ENCODE peak calls at places on chromosomes 16 and 17, in five cellular contexts. One of them, this sample, is unnamed.

GRCh38 chr17:75922963-75923874 is 17.6 kb downstream of the FBF1 start:
- DNase-seq in Peyer's patch: peak; percentile 66
- DNase-seq in RWPE1: no peak
- DNase-seq in uterus: no peak
- DNase-seq in neural progenitor cell: no peak
- DNase-seq in this sample: no peak

GRCh38 chr17:41710472-41711090 is 1.6 kb upstream of the GAST start:
- DNase-seq in Peyer's patch: no peak
- DNase-seq in uterus: no peak
- DNase-seq in RWPE1: no peak
- DNase-seq in neural progenitor cell: no peak
- DNase-seq in this sample: no peak

GRCh38 chr16:31713945-31714898 is 159.4 kb upstream of the ZNF267 start:
- DNase-seq in RWPE1: no peak
- DNase-seq in neural progenitor cell: peak; percentile 67
- DNase-seq in uterus: no peak
- DNase-seq in Peyer's patch: no peak
- DNase-seq in this sample: no peak

GRCh38 chr17:79183221-79184158 is 108.9 kb downstream of the ENGASE start:
- DNase-seq in neural progenitor cell: peak; percentile 91
- DNase-seq in Peyer's patch: no peak
- DNase-seq in uterus: no peak
- DNase-seq in RWPE1: no peak
- DNase-seq in this sample: no peak

GRCh38 chr17:45384047-45384799 is 48.4 kb downstream of the ARHGAP27 start:
- DNase-seq in neural progenitor cell: no peak
- DNase-seq in Peyer's patch: no peak
- DNase-seq in uterus: no peak
- DNase-seq in RWPE1: no peak
- DNase-seq in this sample: no peak

GRCh38 chr16:72189865-72190371 is 18.0 kb upstream of the PMFBP1 start:
- DNase-seq in uterus: no peak
- DNase-seq in RWPE1: peak; percentile 26
- DNase-seq in neural progenitor cell: no peak
- DNase-seq in Peyer's patch: no peak
- DNase-seq in this sample: no peak

GRCh38 chr16:84184775-84185174 is 2.1 kb downstream of the TAF1C start:
- DNase-seq in neural progenitor cell: no peak
- DNase-seq in uterus: peak; percentile 47
- DNase-seq in RWPE1: no peak
- DNase-seq in Peyer's patch: no peak
- DNase-seq in this sample: no peak

GRCh38 chr16:77068402-77068801 is 122.6 kb upstream of the MON1B start:
- DNase-seq in neural progenitor cell: no peak
- DNase-seq in uterus: no peak
- DNase-seq in RWPE1: no peak
- DNase-seq in Peyer's patch: no peak
- DNase-seq in this sample: no peak

GRCh38 chr16:24653725-24654124 is 75.7 kb upstream of the TNRC6A start:
- DNase-seq in Peyer's patch: no peak
- DNase-seq in uterus: no peak
- DNase-seq in neural progenitor cell: no peak
- DNase-seq in RWPE1: no peak
- DNase-seq in this sample: no peak

GRCh38 chr16:23132921-23133532 is 16.2 kb downstream of the USP31 start:
- DNase-seq in uterus: peak; percentile 91
- DNase-seq in neural progenitor cell: no peak
- DNase-seq in Peyer's patch: no peak
- DNase-seq in RWPE1: no peak
- DNase-seq in this sample: no peak

GRCh38 chr16:50396770-50397525 is 28.2 kb upstream of the BRD7 start:
- DNase-seq in RWPE1: peak; percentile 95
- DNase-seq in neural progenitor cell: no peak
- DNase-seq in uterus: no peak
- DNase-seq in Peyer's patch: no peak
- DNase-seq in this sample: no peak

GRCh38 chr16:57764341-57765159 is 29.0 kb downstream of the KATNB1 start:
- DNase-seq in RWPE1: peak; percentile 92
- DNase-seq in Peyer's patch: no peak
- DNase-seq in neural progenitor cell: peak; percentile 45
- DNase-seq in uterus: no peak
- DNase-seq in this sample: no peak

GRCh38 chr17:43468746-43469544 is 14.8 kb upstream of the DHX8 start:
- DNase-seq in Peyer's patch: no peak
- DNase-seq in neural progenitor cell: no peak
- DNase-seq in RWPE1: peak; percentile 97
- DNase-seq in uterus: no peak
- DNase-seq in this sample: no peak

GRCh38 chr16:17305694-17306093 is 165.1 kb downstream of the XYLT1 start:
- DNase-seq in neural progenitor cell: no peak
- DNase-seq in uterus: no peak
- DNase-seq in RWPE1: no peak
- DNase-seq in Peyer's patch: no peak
- DNase-seq in this sample: no peak

GRCh38 chr17:64938925-64939474 is 19.7 kb upstream of the LRRC37A3 start:
- DNase-seq in uterus: no peak
- DNase-seq in Peyer's patch: peak; percentile 75
- DNase-seq in neural progenitor cell: peak; percentile 75
- DNase-seq in RWPE1: no peak
- DNase-seq in this sample: no peak

GRCh38 chr17:38674013-38674748 is 576 bp downstream of the EPOP start:
- DNase-seq in Peyer's patch: peak; percentile 59
- DNase-seq in RWPE1: no peak
- DNase-seq in uterus: no peak
- DNase-seq in neural progenitor cell: peak; percentile 65
- DNase-seq in this sample: peak; percentile 42

GRCh38 chr17:47719411-47720152 is 13.5 kb upstream of the TBX21 start:
- DNase-seq in Peyer's patch: no peak
- DNase-seq in RWPE1: no peak
- DNase-seq in neural progenitor cell: no peak
- DNase-seq in uterus: no peak
- DNase-seq in this sample: no peak

GRCh38 chr16:67240506-67240905 is 6.8 kb downstream of the FHOD1 start:
- DNase-seq in RWPE1: no peak
- DNase-seq in uterus: no peak
- DNase-seq in Peyer's patch: peak; percentile 42
- DNase-seq in neural progenitor cell: no peak
- DNase-seq in this sample: no peak

GRCh38 chr17:29347831-29348281 is 42.3 kb upstream of the TAOK1 start:
- DNase-seq in Peyer's patch: no peak
- DNase-seq in neural progenitor cell: no peak
- DNase-seq in RWPE1: no peak
- DNase-seq in uterus: peak; percentile 20
- DNase-seq in this sample: no peak

GRCh38 chr17:49783051-49783715 is 5.3 kb upstream of the KAT7 start:
- DNase-seq in RWPE1: no peak
- DNase-seq in uterus: no peak
- DNase-seq in Peyer's patch: no peak
- DNase-seq in neural progenitor cell: no peak
- DNase-seq in this sample: no peak

GRCh38 chr17:79953335-79953734 is 82.3 kb downstream of the TBC1D16 start:
- DNase-seq in uterus: no peak
- DNase-seq in RWPE1: no peak
- DNase-seq in neural progenitor cell: no peak
- DNase-seq in Peyer's patch: no peak
- DNase-seq in this sample: no peak

GRCh38 chr17:38917259-38917658 is 8.2 kb upstream of the LASP1NB start:
- DNase-seq in neural progenitor cell: no peak
- DNase-seq in Peyer's patch: no peak
- DNase-seq in uterus: no peak
- DNase-seq in RWPE1: no peak
- DNase-seq in this sample: no peak

GRCh38 chr17:72592242-72592966 is 471.6 kb downstream of the SOX9 start:
- DNase-seq in uterus: no peak
- DNase-seq in neural progenitor cell: peak; percentile 93
- DNase-seq in RWPE1: peak; percentile 95
- DNase-seq in Peyer's patch: peak; percentile 92
- DNase-seq in this sample: peak; percentile 30

GRCh38 chr17:79007504-79008381 is 1.8 kb downstream of the CANT1 start:
- DNase-seq in uterus: peak; percentile 13
- DNase-seq in RWPE1: no peak
- DNase-seq in neural progenitor cell: no peak
- DNase-seq in Peyer's patch: peak; percentile 69
- DNase-seq in this sample: no peak

GRCh38 chr16:65142276-65142675 is 20.4 kb upstream of the CDH11 start:
- DNase-seq in neural progenitor cell: no peak
- DNase-seq in RWPE1: no peak
- DNase-seq in uterus: no peak
- DNase-seq in Peyer's patch: no peak
- DNase-seq in this sample: no peak

GRCh38 chr16:4315185-4316102 is at the start of gene GLIS2:
- DNase-seq in neural progenitor cell: peak; percentile 94
- DNase-seq in RWPE1: peak; percentile 81
- DNase-seq in Peyer's patch: no peak
- DNase-seq in uterus: peak; percentile 80
- DNase-seq in this sample: no peak

GRCh38 chr16:4316732-4317461 is 1.0 kb downstream of the GLIS2 start:
- DNase-seq in Peyer's patch: no peak
- DNase-seq in neural progenitor cell: no peak
- DNase-seq in uterus: no peak
- DNase-seq in RWPE1: no peak
- DNase-seq in this sample: no peak

GRCh38 chr16:4313563-4314531 is 2.0 kb upstream of the GLIS2 start:
- DNase-seq in uterus: no peak
- DNase-seq in RWPE1: no peak
- DNase-seq in neural progenitor cell: peak; percentile 86
- DNase-seq in Peyer's patch: no peak
- DNase-seq in this sample: no peak

GRCh38 chr16:4316103-4316731 is 350 bp downstream of the GLIS2 start:
- DNase-seq in Peyer's patch: no peak
- DNase-seq in RWPE1: no peak
- DNase-seq in uterus: peak; percentile 37
- DNase-seq in neural progenitor cell: peak; percentile 68
- DNase-seq in this sample: no peak

DNA sequence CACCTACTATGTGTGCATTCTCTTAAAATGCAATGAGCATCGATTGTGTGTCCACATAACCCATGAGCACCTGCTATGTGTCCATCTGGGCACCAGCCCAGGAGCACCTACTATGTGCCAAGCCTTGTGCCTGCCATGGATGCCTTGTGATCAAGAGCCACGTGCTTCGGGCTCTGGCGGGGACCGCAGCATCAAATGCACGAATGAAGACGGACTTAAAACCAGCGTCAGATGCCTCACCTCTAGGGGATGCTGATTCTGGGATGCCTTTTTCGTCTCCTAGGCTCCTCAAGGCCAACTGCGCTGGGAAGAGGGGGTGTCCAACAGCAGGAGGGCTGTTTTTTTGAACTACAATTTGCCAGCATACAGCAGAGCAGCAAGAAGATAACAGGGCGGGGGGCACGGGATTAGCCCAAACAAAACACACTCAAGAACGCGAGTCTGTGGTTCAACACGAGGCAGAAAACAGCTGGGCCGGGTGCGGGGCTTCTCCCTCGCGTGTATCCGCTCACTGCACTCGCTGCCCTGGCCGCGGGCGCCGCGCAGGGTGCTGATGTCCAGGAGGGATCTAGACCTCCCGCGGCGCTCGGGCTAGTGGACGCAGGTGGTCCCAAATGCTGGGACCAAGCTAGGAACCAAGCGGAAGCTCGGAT is 1.2 kb upstream of the GLIS2 start:
- DNase-seq in neural progenitor cell: peak; percentile 55
- DNase-seq in Peyer's patch: no peak
- DNase-seq in uterus: no peak
- DNase-seq in RWPE1: no peak
- DNase-seq in this sample: no peak
- TF ChIP-seq CTCF in neural progenitor cell: no peak
- TF ChIP-seq CTCF in Peyer's patch: no peak
- TF ChIP-seq CTCF in uterus: no peak
- TF ChIP-seq CTCF in RWPE1: no peak
- TF ChIP-seq CTCF in this sample: no peak

DNA sequence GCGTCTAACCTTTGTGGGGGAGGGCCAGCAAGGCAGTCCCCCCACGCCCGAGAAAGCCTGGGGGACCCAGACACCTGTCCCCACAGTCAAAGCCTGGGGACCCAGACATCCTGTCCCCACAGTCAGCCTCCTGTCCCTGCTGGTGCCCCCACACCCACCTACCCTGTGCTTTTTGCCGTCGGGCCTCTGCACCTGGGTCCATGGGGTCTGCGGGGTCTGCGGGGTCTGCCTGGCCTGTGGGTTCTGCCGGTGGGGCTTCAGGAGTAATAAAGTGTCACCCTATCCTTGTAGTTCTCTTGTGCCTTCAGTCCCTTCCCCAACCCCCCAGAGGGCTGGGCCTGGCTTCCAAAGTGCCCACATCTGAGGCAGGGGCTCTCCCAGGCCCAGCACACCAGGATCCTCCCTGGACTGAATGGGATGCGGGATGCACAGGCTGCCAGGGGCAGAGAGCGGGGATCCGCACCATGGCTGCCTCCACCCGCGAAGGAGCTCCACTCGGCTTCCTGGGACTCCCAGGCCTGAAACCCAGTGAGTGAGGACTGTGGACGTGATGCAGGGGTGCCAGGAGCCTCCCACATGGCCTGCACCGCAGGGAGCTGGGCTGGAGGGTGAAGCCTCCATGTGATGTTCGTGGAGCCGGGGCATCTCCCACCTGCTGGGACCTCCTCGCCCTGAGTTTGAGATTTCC is 16.3 kb upstream of the DPEP1 start:
- DNase-seq in neural progenitor cell: no peak
- DNase-seq in RWPE1: no peak
- DNase-seq in uterus: no peak
- DNase-seq in Peyer's patch: no peak
- DNase-seq in this sample: no peak
- H3K27ac ChIP-seq in neural progenitor cell: no peak overlapping the region
- H3K27ac ChIP-seq in RWPE1: peak overlapping the region; percentile 25
- H3K27ac ChIP-seq in uterus: no peak overlapping the region
- H3K27ac ChIP-seq in Peyer's patch: no peak overlapping the region
- H3K27ac ChIP-seq in this sample: no peak overlapping the region

DNA sequence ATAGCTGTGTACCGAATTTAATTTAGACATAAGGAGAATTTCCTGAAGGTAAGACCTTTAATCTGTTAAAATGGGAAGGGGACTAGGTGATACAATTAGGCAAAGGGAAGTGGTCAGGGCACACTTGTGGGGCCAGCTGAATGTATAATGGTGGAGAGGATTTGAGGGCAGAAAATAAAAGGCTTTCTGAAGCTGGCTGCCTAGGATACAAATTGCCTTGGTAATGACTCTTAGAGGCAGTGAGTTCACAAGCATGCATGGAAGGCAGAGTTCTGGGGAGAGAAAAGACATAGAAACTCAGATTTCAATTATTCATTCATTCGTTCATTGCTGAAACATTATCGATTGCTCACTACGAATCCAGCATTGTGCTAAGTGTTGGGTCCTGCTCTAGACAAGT is 12.4 kb upstream of the NFAT5 start:
- DNase-seq in Peyer's patch: no peak
- DNase-seq in neural progenitor cell: no peak
- DNase-seq in RWPE1: no peak
- DNase-seq in uterus: no peak
- DNase-seq in this sample: no peak
- TF ChIP-seq CTCF in Peyer's patch: no peak
- TF ChIP-seq CTCF in neural progenitor cell: no peak
- TF ChIP-seq CTCF in RWPE1: no peak
- TF ChIP-seq CTCF in uterus: no peak
- TF ChIP-seq CTCF in this sample: no peak

DNA sequence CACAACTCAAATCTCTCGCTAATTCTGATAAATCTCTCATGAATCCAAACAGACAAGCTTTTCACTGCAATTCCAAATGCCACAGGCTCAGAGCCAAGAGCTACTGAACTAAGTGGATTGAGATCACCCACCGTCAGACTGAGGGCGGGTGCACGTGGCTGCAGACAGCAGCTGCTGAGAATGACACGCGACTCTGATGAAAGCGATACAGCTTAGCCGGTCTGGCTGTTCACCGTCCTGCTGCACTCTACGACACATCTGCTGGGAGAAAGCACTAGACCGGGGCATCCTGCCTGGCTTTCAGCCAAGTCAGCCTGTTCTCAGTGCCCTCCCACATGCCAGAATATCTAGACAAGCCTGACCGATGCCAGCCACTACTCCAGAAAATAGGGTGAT is 42.6 kb downstream of the KLHDC4 start:
- DNase-seq in neural progenitor cell: no peak
- DNase-seq in RWPE1: no peak
- DNase-seq in uterus: no peak
- DNase-seq in Peyer's patch: no peak
- DNase-seq in this sample: no peak
- H3K27ac ChIP-seq in neural progenitor cell: no peak overlapping the region
- H3K27ac ChIP-seq in RWPE1: no peak overlapping the region
- H3K27ac ChIP-seq in uterus: no peak overlapping the region
- H3K27ac ChIP-seq in Peyer's patch: no peak overlapping the region
- H3K27ac ChIP-seq in this sample: no peak overlapping the region